ENCODE peak calls at places on chromosomes 13 and 19, in five cellular contexts. W is dorsolateral prefrontal cortex, H is skeletal muscle cell, C is nucleus accumbens, U is endodermal cell. Q is an unnamed sample.

GRCh38 chr13:44309771-44310767 is 63.6 kb upstream of the SERP2 start:
- DNase-seq in W (peak), H (peak), C (no peak), U (no peak), Q (no peak)

GRCh38 chr13:61110804-61111203 is 304.8 kb downstream of the PCDH20 start:
- DNase-seq in W (no peak), H (no peak), C (no peak), U (no peak), Q (no peak)

GRCh38 chr19:10769533-10770491 is 51.9 kb downstream of the DNM2 start:
- DNase-seq in W (peak), H (no peak), C (peak), U (peak), Q (peak)

GRCh38 chr19:51203941-51204720 is 20.7 kb upstream of the CD33 start:
- DNase-seq in W (no peak), H (no peak), C (no peak), U (no peak), Q (no peak)

GRCh38 chr19:5826531-5827341 is 12.8 kb downstream of the FUT6 start:
- DNase-seq in W (no peak), H (no peak), C (no peak), U (peak), Q (peak)

GRCh38 chr19:36111200-36111539 is 227 bp downstream of the OVOL3 start:
- DNase-seq in W (no peak), H (no peak), C (no peak), U (no peak), Q (no peak)

GRCh38 chr13:113178070-113178895 is 19.8 kb downstream of the PROZ start:
- DNase-seq in W (no peak), H (peak), C (no peak), U (no peak), Q (peak)

GRCh38 chr13:77969299-77969698 is 50.7 kb upstream of the EDNRB start:
- DNase-seq in W (no peak), H (no peak), C (no peak), U (no peak), Q (no peak)

GRCh38 chr19:1252221-1252817 is 3.9 kb downstream of the MIDN start:
- DNase-seq in W (peak), H (peak), C (peak), U (no peak), Q (no peak)

GRCh38 chr19:43956827-43957226 is 5.8 kb downstream of the ZNF221 start:
- DNase-seq in W (no peak), H (no peak), C (no peak), U (no peak), Q (no peak)

Q was measured in islet precursor cell.